ENCODE peak calls at places on chromosomes 2 and 18, in six cellular contexts. One of them, this sample, is unnamed.

GRCh38 chr2:85777441-85777861 is 23.7 kb downstream of the ATOH8 start:
- DNase-seq in HCT116: no peak
- DNase-seq in stimulated activated CD4-positive, alpha-beta T cell treated with anti-CD3 and anti-CD28 coated beads, Interleukin-1b, Interleukin-23, amount 100 ng/mL, for 1 hour: no peak
- DNase-seq in hypothalamus: no peak
- DNase-seq in Kasumi-1: no peak
- DNase-seq in endothelial cell: no peak
- DNase-seq in this sample: no peak

GRCh38 chr2:15116830-15117229 is 444.3 kb downstream of the NBAS start:
- DNase-seq in HCT116: no peak
- DNase-seq in stimulated activated CD4-positive, alpha-beta T cell treated with anti-CD3 and anti-CD28 coated beads, Interleukin-1b, Interleukin-23, amount 100 ng/mL, for 1 hour: no peak
- DNase-seq in hypothalamus: no peak
- DNase-seq in Kasumi-1: no peak
- DNase-seq in endothelial cell: no peak
- DNase-seq in this sample: no peak

GRCh38 chr2:48754874-48755273 is 650 bp downstream of the LHCGR start:
- DNase-seq in HCT116: no peak
- DNase-seq in stimulated activated CD4-positive, alpha-beta T cell treated with anti-CD3 and anti-CD28 coated beads, Interleukin-1b, Interleukin-23, amount 100 ng/mL, for 1 hour: no peak
- DNase-seq in hypothalamus: no peak
- DNase-seq in Kasumi-1: no peak
- DNase-seq in endothelial cell: no peak
- DNase-seq in this sample: no peak

GRCh38 chr2:11539317-11540147 is 5.7 kb downstream of the GREB1 start:
- DNase-seq in HCT116: no peak
- DNase-seq in stimulated activated CD4-positive, alpha-beta T cell treated with anti-CD3 and anti-CD28 coated beads, Interleukin-1b, Interleukin-23, amount 100 ng/mL, for 1 hour: no peak
- DNase-seq in hypothalamus: no peak
- DNase-seq in Kasumi-1: no peak
- DNase-seq in endothelial cell: no peak
- DNase-seq in this sample: no peak

GRCh38 chr2:195543902-195544894 is 112.8 kb upstream of the SLC39A10 start:
- DNase-seq in HCT116: no peak
- DNase-seq in stimulated activated CD4-positive, alpha-beta T cell treated with anti-CD3 and anti-CD28 coated beads, Interleukin-1b, Interleukin-23, amount 100 ng/mL, for 1 hour: no peak
- DNase-seq in hypothalamus: no peak
- DNase-seq in Kasumi-1: no peak
- DNase-seq in endothelial cell: no peak
- DNase-seq in this sample: peak

GRCh38 chr2:151289972-151290335 is 486 bp upstream of the NMI start:
- DNase-seq in HCT116: no peak
- DNase-seq in stimulated activated CD4-positive, alpha-beta T cell treated with anti-CD3 and anti-CD28 coated beads, Interleukin-1b, Interleukin-23, amount 100 ng/mL, for 1 hour: no peak
- DNase-seq in hypothalamus: no peak
- DNase-seq in Kasumi-1: peak
- DNase-seq in endothelial cell: no peak
- DNase-seq in this sample: peak

GRCh38 chr2:7539760-7540159 is 622.5 kb downstream of the RNF144A start:
- DNase-seq in HCT116: no peak
- DNase-seq in stimulated activated CD4-positive, alpha-beta T cell treated with anti-CD3 and anti-CD28 coated beads, Interleukin-1b, Interleukin-23, amount 100 ng/mL, for 1 hour: no peak
- DNase-seq in hypothalamus: no peak
- DNase-seq in Kasumi-1: no peak
- DNase-seq in endothelial cell: no peak
- DNase-seq in this sample: no peak

GRCh38 chr2:767944-768343 is 90.7 kb upstream of the TMEM18 start:
- DNase-seq in HCT116: no peak
- DNase-seq in stimulated activated CD4-positive, alpha-beta T cell treated with anti-CD3 and anti-CD28 coated beads, Interleukin-1b, Interleukin-23, amount 100 ng/mL, for 1 hour: no peak
- DNase-seq in hypothalamus: no peak
- DNase-seq in Kasumi-1: no peak
- DNase-seq in endothelial cell: no peak
- DNase-seq in this sample: no peak

GRCh38 chr2:42339191-42339912 is 21.7 kb downstream of the COX7A2L start:
- DNase-seq in HCT116: no peak
- DNase-seq in stimulated activated CD4-positive, alpha-beta T cell treated with anti-CD3 and anti-CD28 coated beads, Interleukin-1b, Interleukin-23, amount 100 ng/mL, for 1 hour: no peak
- DNase-seq in hypothalamus: no peak
- DNase-seq in Kasumi-1: no peak
- DNase-seq in endothelial cell: peak
- DNase-seq in this sample: no peak

GRCh38 chr2:131036696-131037397 is 56.4 kb downstream of the FAM168B start:
- DNase-seq in HCT116: no peak
- DNase-seq in stimulated activated CD4-positive, alpha-beta T cell treated with anti-CD3 and anti-CD28 coated beads, Interleukin-1b, Interleukin-23, amount 100 ng/mL, for 1 hour: no peak
- DNase-seq in hypothalamus: no peak
- DNase-seq in Kasumi-1: no peak
- DNase-seq in endothelial cell: no peak
- DNase-seq in this sample: no peak

GRCh38 chr2:127619901-127620705 is 25.9 kb upstream of the GPR17 start:
- DNase-seq in HCT116: no peak
- DNase-seq in stimulated activated CD4-positive, alpha-beta T cell treated with anti-CD3 and anti-CD28 coated beads, Interleukin-1b, Interleukin-23, amount 100 ng/mL, for 1 hour: no peak
- DNase-seq in hypothalamus: no peak
- DNase-seq in Kasumi-1: no peak
- DNase-seq in endothelial cell: no peak
- DNase-seq in this sample: no peak

GRCh38 chr2:164756773-164757172 is 84.8 kb downstream of the COBLL1 start:
- DNase-seq in HCT116: no peak
- DNase-seq in stimulated activated CD4-positive, alpha-beta T cell treated with anti-CD3 and anti-CD28 coated beads, Interleukin-1b, Interleukin-23, amount 100 ng/mL, for 1 hour: no peak
- DNase-seq in hypothalamus: no peak
- DNase-seq in Kasumi-1: no peak
- DNase-seq in endothelial cell: no peak
- DNase-seq in this sample: no peak

GRCh38 chr2:196809260-196809659 is at the start of gene C2orf66:
- DNase-seq in HCT116: no peak
- DNase-seq in stimulated activated CD4-positive, alpha-beta T cell treated with anti-CD3 and anti-CD28 coated beads, Interleukin-1b, Interleukin-23, amount 100 ng/mL, for 1 hour: no peak
- DNase-seq in hypothalamus: no peak
- DNase-seq in Kasumi-1: no peak
- DNase-seq in endothelial cell: no peak
- DNase-seq in this sample: no peak

GRCh38 chr2:8676915-8677645 is 4.8 kb upstream of the ID2 start:
- DNase-seq in HCT116: no peak
- DNase-seq in stimulated activated CD4-positive, alpha-beta T cell treated with anti-CD3 and anti-CD28 coated beads, Interleukin-1b, Interleukin-23, amount 100 ng/mL, for 1 hour: no peak
- DNase-seq in hypothalamus: no peak
- DNase-seq in Kasumi-1: no peak
- DNase-seq in endothelial cell: no peak
- DNase-seq in this sample: peak

GRCh38 chr2:45965841-45966498 is 314.5 kb downstream of the PRKCE start:
- DNase-seq in HCT116: no peak
- DNase-seq in stimulated activated CD4-positive, alpha-beta T cell treated with anti-CD3 and anti-CD28 coated beads, Interleukin-1b, Interleukin-23, amount 100 ng/mL, for 1 hour: no peak
- DNase-seq in hypothalamus: no peak
- DNase-seq in Kasumi-1: no peak
- DNase-seq in endothelial cell: no peak
- DNase-seq in this sample: no peak

GRCh38 chr2:216735661-216736060 is 40.3 kb upstream of the IGFBP5 start:
- DNase-seq in HCT116: no peak
- DNase-seq in stimulated activated CD4-positive, alpha-beta T cell treated with anti-CD3 and anti-CD28 coated beads, Interleukin-1b, Interleukin-23, amount 100 ng/mL, for 1 hour: no peak
- DNase-seq in hypothalamus: no peak
- DNase-seq in Kasumi-1: no peak
- DNase-seq in endothelial cell: no peak
- DNase-seq in this sample: no peak

GRCh38 chr2:85504434-85505261 is 34.3 kb upstream of the MAT2A start:
- DNase-seq in HCT116: peak
- DNase-seq in stimulated activated CD4-positive, alpha-beta T cell treated with anti-CD3 and anti-CD28 coated beads, Interleukin-1b, Interleukin-23, amount 100 ng/mL, for 1 hour: no peak
- DNase-seq in hypothalamus: no peak
- DNase-seq in Kasumi-1: peak
- DNase-seq in endothelial cell: no peak
- DNase-seq in this sample: peak

GRCh38 chr2:226427538-226428307 is 371.9 kb downstream of the IRS1 start:
- DNase-seq in HCT116: peak
- DNase-seq in stimulated activated CD4-positive, alpha-beta T cell treated with anti-CD3 and anti-CD28 coated beads, Interleukin-1b, Interleukin-23, amount 100 ng/mL, for 1 hour: no peak
- DNase-seq in hypothalamus: no peak
- DNase-seq in Kasumi-1: peak
- DNase-seq in endothelial cell: no peak
- DNase-seq in this sample: peak

GRCh38 chr2:105934467-105934866 is 189.8 kb downstream of the NCK2 start:
- DNase-seq in HCT116: no peak
- DNase-seq in stimulated activated CD4-positive, alpha-beta T cell treated with anti-CD3 and anti-CD28 coated beads, Interleukin-1b, Interleukin-23, amount 100 ng/mL, for 1 hour: no peak
- DNase-seq in hypothalamus: no peak
- DNase-seq in Kasumi-1: no peak
- DNase-seq in endothelial cell: no peak
- DNase-seq in this sample: no peak

GRCh38 chr18:13800505-13801259 is 23.3 kb upstream of the MC5R start:
- DNase-seq in HCT116: peak
- DNase-seq in stimulated activated CD4-positive, alpha-beta T cell treated with anti-CD3 and anti-CD28 coated beads, Interleukin-1b, Interleukin-23, amount 100 ng/mL, for 1 hour: no peak
- DNase-seq in hypothalamus: peak
- DNase-seq in Kasumi-1: peak
- DNase-seq in endothelial cell: peak
- DNase-seq in this sample: peak

GRCh38 chr2:98559581-98559980 is 48.7 kb downstream of the COA5 start:
- DNase-seq in HCT116: no peak
- DNase-seq in stimulated activated CD4-positive, alpha-beta T cell treated with anti-CD3 and anti-CD28 coated beads, Interleukin-1b, Interleukin-23, amount 100 ng/mL, for 1 hour: no peak
- DNase-seq in hypothalamus: no peak
- DNase-seq in Kasumi-1: peak
- DNase-seq in endothelial cell: no peak
- DNase-seq in this sample: peak

GRCh38 chr2:109166811-109167210 is 37.8 kb downstream of the SH3RF3 start:
- DNase-seq in HCT116: no peak
- DNase-seq in stimulated activated CD4-positive, alpha-beta T cell treated with anti-CD3 and anti-CD28 coated beads, Interleukin-1b, Interleukin-23, amount 100 ng/mL, for 1 hour: no peak
- DNase-seq in hypothalamus: no peak
- DNase-seq in Kasumi-1: no peak
- DNase-seq in endothelial cell: no peak
- DNase-seq in this sample: peak

GRCh38 chr2:74281576-74281975 is 61.6 kb downstream of the SLC4A5 start:
- DNase-seq in HCT116: no peak
- DNase-seq in stimulated activated CD4-positive, alpha-beta T cell treated with anti-CD3 and anti-CD28 coated beads, Interleukin-1b, Interleukin-23, amount 100 ng/mL, for 1 hour: no peak
- DNase-seq in hypothalamus: no peak
- DNase-seq in Kasumi-1: no peak
- DNase-seq in endothelial cell: no peak
- DNase-seq in this sample: no peak

GRCh38 chr2:111617299-111617803 is 266.6 kb downstream of the ANAPC1 start:
- DNase-seq in HCT116: peak
- DNase-seq in stimulated activated CD4-positive, alpha-beta T cell treated with anti-CD3 and anti-CD28 coated beads, Interleukin-1b, Interleukin-23, amount 100 ng/mL, for 1 hour: no peak
- DNase-seq in hypothalamus: no peak
- DNase-seq in Kasumi-1: no peak
- DNase-seq in endothelial cell: no peak
- DNase-seq in this sample: peak

GRCh38 chr2:156513219-156513618 is 77.0 kb downstream of the GPD2 start:
- DNase-seq in HCT116: no peak
- DNase-seq in stimulated activated CD4-positive, alpha-beta T cell treated with anti-CD3 and anti-CD28 coated beads, Interleukin-1b, Interleukin-23, amount 100 ng/mL, for 1 hour: no peak
- DNase-seq in hypothalamus: no peak
- DNase-seq in Kasumi-1: no peak
- DNase-seq in endothelial cell: no peak
- DNase-seq in this sample: no peak

GRCh38 chr2:105412584-105412983 is 13.7 kb upstream of the FHL2 start:
- DNase-seq in HCT116: no peak
- DNase-seq in stimulated activated CD4-positive, alpha-beta T cell treated with anti-CD3 and anti-CD28 coated beads, Interleukin-1b, Interleukin-23, amount 100 ng/mL, for 1 hour: no peak
- DNase-seq in hypothalamus: no peak
- DNase-seq in Kasumi-1: no peak
- DNase-seq in endothelial cell: no peak
- DNase-seq in this sample: no peak

GRCh38 chr2:224075588-224075987 is 36.5 kb upstream of the SERPINE2 start:
- DNase-seq in HCT116: no peak
- DNase-seq in stimulated activated CD4-positive, alpha-beta T cell treated with anti-CD3 and anti-CD28 coated beads, Interleukin-1b, Interleukin-23, amount 100 ng/mL, for 1 hour: no peak
- DNase-seq in hypothalamus: no peak
- DNase-seq in Kasumi-1: no peak
- DNase-seq in endothelial cell: no peak
- DNase-seq in this sample: no peak

GRCh38 chr2:172261292-172261691 is 158.6 kb upstream of the DLX2 start:
- DNase-seq in HCT116: no peak
- DNase-seq in stimulated activated CD4-positive, alpha-beta T cell treated with anti-CD3 and anti-CD28 coated beads, Interleukin-1b, Interleukin-23, amount 100 ng/mL, for 1 hour: no peak
- DNase-seq in hypothalamus: no peak
- DNase-seq in Kasumi-1: no peak
- DNase-seq in endothelial cell: no peak
- DNase-seq in this sample: no peak

GRCh38 chr2:118130385-118130784 is 42.1 kb downstream of the INSIG2 start:
- DNase-seq in HCT116: no peak
- DNase-seq in stimulated activated CD4-positive, alpha-beta T cell treated with anti-CD3 and anti-CD28 coated beads, Interleukin-1b, Interleukin-23, amount 100 ng/mL, for 1 hour: no peak
- DNase-seq in hypothalamus: no peak
- DNase-seq in Kasumi-1: no peak
- DNase-seq in endothelial cell: no peak
- DNase-seq in this sample: no peak

GRCh38 chr2:201118121-201118956 is 2.4 kb downstream of the CFLAR start:
- DNase-seq in HCT116: peak
- DNase-seq in stimulated activated CD4-positive, alpha-beta T cell treated with anti-CD3 and anti-CD28 coated beads, Interleukin-1b, Interleukin-23, amount 100 ng/mL, for 1 hour: peak
- DNase-seq in hypothalamus: peak
- DNase-seq in Kasumi-1: peak
- DNase-seq in endothelial cell: peak
- DNase-seq in this sample: peak

GRCh38 chr2:190855245-190855644 is 25.4 kb upstream of the GLS start:
- DNase-seq in HCT116: no peak
- DNase-seq in stimulated activated CD4-positive, alpha-beta T cell treated with anti-CD3 and anti-CD28 coated beads, Interleukin-1b, Interleukin-23, amount 100 ng/mL, for 1 hour: no peak
- DNase-seq in hypothalamus: no peak
- DNase-seq in Kasumi-1: no peak
- DNase-seq in endothelial cell: no peak
- DNase-seq in this sample: no peak

GRCh38 chr18:48800877-48801727 is 149.7 kb downstream of the SMAD7 start:
- DNase-seq in HCT116: no peak
- DNase-seq in stimulated activated CD4-positive, alpha-beta T cell treated with anti-CD3 and anti-CD28 coated beads, Interleukin-1b, Interleukin-23, amount 100 ng/mL, for 1 hour: no peak
- DNase-seq in hypothalamus: no peak
- DNase-seq in Kasumi-1: no peak
- DNase-seq in endothelial cell: no peak
- DNase-seq in this sample: peak

GRCh38 chr2:28277466-28277865 is 115.2 kb upstream of the FOSL2 start:
- DNase-seq in HCT116: no peak
- DNase-seq in stimulated activated CD4-positive, alpha-beta T cell treated with anti-CD3 and anti-CD28 coated beads, Interleukin-1b, Interleukin-23, amount 100 ng/mL, for 1 hour: no peak
- DNase-seq in hypothalamus: no peak
- DNase-seq in Kasumi-1: no peak
- DNase-seq in endothelial cell: no peak
- DNase-seq in this sample: no peak

GRCh38 chr2:196849895-196850294 is 40.7 kb upstream of the C2orf66 start:
- DNase-seq in HCT116: no peak
- DNase-seq in stimulated activated CD4-positive, alpha-beta T cell treated with anti-CD3 and anti-CD28 coated beads, Interleukin-1b, Interleukin-23, amount 100 ng/mL, for 1 hour: no peak
- DNase-seq in hypothalamus: no peak
- DNase-seq in Kasumi-1: peak
- DNase-seq in endothelial cell: no peak
- DNase-seq in this sample: peak

GRCh38 chr2:191023235-191023679 is 9.3 kb upstream of the STAT1 start:
- DNase-seq in HCT116: no peak
- DNase-seq in stimulated activated CD4-positive, alpha-beta T cell treated with anti-CD3 and anti-CD28 coated beads, Interleukin-1b, Interleukin-23, amount 100 ng/mL, for 1 hour: no peak
- DNase-seq in hypothalamus: no peak
- DNase-seq in Kasumi-1: no peak
- DNase-seq in endothelial cell: no peak
- DNase-seq in this sample: no peak

This sample was measured in IMR-90.